ENCODE peak calls at places on chromosomes 16 and 17, in seven cellular contexts. One of them, this sample, is unnamed.

GRCh38 chr16:47470810-47471209 is 9.7 kb downstream of the PHKB start:
- DNase-seq in mucosa of descending colon: no peak
- DNase-seq in ascending aorta: no peak
- DNase-seq in stimulated activated naive CD8-positive, alpha-beta T cell treated with anti-CD3 and anti-CD28 coated beads, Interleukin-15, Interleukin-2, amounts not matched to agents 100 U/mL and 50 U/mL, for 24 hours: no peak
- DNase-seq in NCI-H1092: no peak
- DNase-seq in HCT116: no peak
- DNase-seq in chondrocyte: no peak
- DNase-seq in this sample: no peak

GRCh38 chr16:70638814-70639792 is 7.3 kb upstream of the IL34 start:
- DNase-seq in mucosa of descending colon: no peak
- DNase-seq in ascending aorta: peak; percentile 76
- DNase-seq in stimulated activated naive CD8-positive, alpha-beta T cell treated with anti-CD3 and anti-CD28 coated beads, Interleukin-15, Interleukin-2, amounts not matched to agents 100 U/mL and 50 U/mL, for 24 hours: no peak
- DNase-seq in NCI-H1092: no peak
- DNase-seq in HCT116: no peak
- DNase-seq in chondrocyte: no peak
- DNase-seq in this sample: no peak

GRCh38 chr16:50303041-50303604 is 36.8 kb downstream of the ADCY7 start:
- DNase-seq in mucosa of descending colon: no peak
- DNase-seq in ascending aorta: peak; percentile 60
- DNase-seq in stimulated activated naive CD8-positive, alpha-beta T cell treated with anti-CD3 and anti-CD28 coated beads, Interleukin-15, Interleukin-2, amounts not matched to agents 100 U/mL and 50 U/mL, for 24 hours: no peak
- DNase-seq in NCI-H1092: no peak
- DNase-seq in HCT116: no peak
- DNase-seq in chondrocyte: peak; percentile 65
- DNase-seq in this sample: no peak

GRCh38 chr17:63480192-63480784 is 3.4 kb downstream of the ACE start:
- DNase-seq in mucosa of descending colon: peak; percentile 40
- DNase-seq in ascending aorta: no peak
- DNase-seq in stimulated activated naive CD8-positive, alpha-beta T cell treated with anti-CD3 and anti-CD28 coated beads, Interleukin-15, Interleukin-2, amounts not matched to agents 100 U/mL and 50 U/mL, for 24 hours: no peak
- DNase-seq in NCI-H1092: no peak
- DNase-seq in HCT116: no peak
- DNase-seq in chondrocyte: no peak
- DNase-seq in this sample: no peak

GRCh38 chr16:57958544-57958943 is 12.4 kb downstream of the CNGB1 start:
- DNase-seq in mucosa of descending colon: peak; percentile 20
- DNase-seq in ascending aorta: no peak
- DNase-seq in stimulated activated naive CD8-positive, alpha-beta T cell treated with anti-CD3 and anti-CD28 coated beads, Interleukin-15, Interleukin-2, amounts not matched to agents 100 U/mL and 50 U/mL, for 24 hours: no peak
- DNase-seq in NCI-H1092: no peak
- DNase-seq in HCT116: no peak
- DNase-seq in chondrocyte: no peak
- DNase-seq in this sample: no peak

GRCh38 chr16:57038151-57038550 is 48.8 kb downstream of the NLRC5 start:
- DNase-seq in mucosa of descending colon: no peak
- DNase-seq in ascending aorta: no peak
- DNase-seq in stimulated activated naive CD8-positive, alpha-beta T cell treated with anti-CD3 and anti-CD28 coated beads, Interleukin-15, Interleukin-2, amounts not matched to agents 100 U/mL and 50 U/mL, for 24 hours: no peak
- DNase-seq in NCI-H1092: no peak
- DNase-seq in HCT116: no peak
- DNase-seq in chondrocyte: no peak
- DNase-seq in this sample: no peak

GRCh38 chr17:9837551-9838471 is 12.1 kb downstream of the GLP2R start:
- DNase-seq in mucosa of descending colon: no peak
- DNase-seq in ascending aorta: no peak
- DNase-seq in stimulated activated naive CD8-positive, alpha-beta T cell treated with anti-CD3 and anti-CD28 coated beads, Interleukin-15, Interleukin-2, amounts not matched to agents 100 U/mL and 50 U/mL, for 24 hours: no peak
- DNase-seq in NCI-H1092: no peak
- DNase-seq in HCT116: no peak
- DNase-seq in chondrocyte: no peak
- DNase-seq in this sample: no peak

GRCh38 chr16:81164481-81164880 is 68.3 kb upstream of the GCSH start:
- DNase-seq in mucosa of descending colon: no peak
- DNase-seq in ascending aorta: no peak
- DNase-seq in stimulated activated naive CD8-positive, alpha-beta T cell treated with anti-CD3 and anti-CD28 coated beads, Interleukin-15, Interleukin-2, amounts not matched to agents 100 U/mL and 50 U/mL, for 24 hours: no peak
- DNase-seq in NCI-H1092: peak; percentile 45
- DNase-seq in HCT116: no peak
- DNase-seq in chondrocyte: no peak
- DNase-seq in this sample: no peak

This sample was measured in iPS DF 19.7.